ENCODE peak calls at places on chromosome 20, in seven cellular contexts. O is left ventricle myocardium inferior; J is stimulated activated CD4-positive, alpha-beta T cell treated with anti-CD3 and anti-CD28 coated beads, Interleukin-12 subunit alpha, Interleukin-12 subunit beta, amount 100 ng/mL, for 4 hours; Z is cardiac fibroblast; R is endothelial cell; P is T-cell; L is colonic mucosa. N is an unnamed sample.

GRCh38 chr20:15310361-15310760 is 972.9 kb upstream of the FLRT3 start:
- DNase-seq in O (no peak), J (no peak), Z (no peak), R (no peak), P (no peak), L (no peak), N (no peak)

GRCh38 chr20:36745234-36745926 is 510 bp downstream of the NDRG3 start:
- DNase-seq in O (peak), J (peak), Z (no peak), R (no peak), P (no peak), L (peak), N (no peak)

GRCh38 chr20:31674895-31675827 is 37.4 kb downstream of the COX4I2 start:
- DNase-seq in O (peak), J (peak), Z (peak), R (peak), P (peak), L (peak), N (peak)

GRCh38 chr20:48025061-48025515 is 239.8 kb upstream of the SULF2 start:
- DNase-seq in O (no peak), J (no peak), Z (peak), R (no peak), P (no peak), L (no peak), N (no peak)

GRCh38 chr20:41408131-41408789 is 41.6 kb upstream of the EMILIN3 start:
- DNase-seq in O (no peak), J (no peak), Z (no peak), R (no peak), P (no peak), L (no peak), N (no peak)

GRCh38 chr20:51020657-51021056 is 2.2 kb downstream of the KCNG1 start:
- DNase-seq in O (no peak), J (no peak), Z (no peak), R (no peak), P (no peak), L (no peak), N (no peak)

GRCh38 chr20:9532069-9532809 is 17.8 kb downstream of the LAMP5 start:
- DNase-seq in O (no peak), J (no peak), Z (no peak), R (no peak), P (no peak), L (no peak), N (no peak)

GRCh38 chr20:58421497-58421850 is 32.4 kb downstream of the VAPB start:
- DNase-seq in O (no peak), J (no peak), Z (no peak), R (no peak), P (no peak), L (no peak), N (no peak)

GRCh38 chr20:38859070-38859690 is 53.7 kb downstream of the PPP1R16B start:
- DNase-seq in O (no peak), J (no peak), Z (no peak), R (no peak), P (peak), L (no peak), N (peak)

GRCh38 chr20:23086056-23086551 is at the start of gene CD93:
- DNase-seq in O (no peak), J (no peak), Z (peak), R (peak), P (no peak), L (no peak), N (no peak)

GRCh38 chr20:19012671-19013070 is 199.1 kb downstream of the SCP2D1 start:
- DNase-seq in O (no peak), J (no peak), Z (peak), R (no peak), P (no peak), L (peak), N (no peak)

GRCh38 chr20:37520417-37520751 is 666 bp upstream of the NNAT start:
- DNase-seq in O (no peak), J (no peak), Z (no peak), R (no peak), P (no peak), L (no peak), N (no peak)

GRCh38 chr20:2751868-2752630 is 48.4 kb downstream of the CPXM1 start:
- DNase-seq in O (no peak), J (peak), Z (no peak), R (no peak), P (peak), L (no peak), N (peak)

GRCh38 chr20:3857405-3857804 is 10.8 kb downstream of the MAVS start:
- DNase-seq in O (no peak), J (no peak), Z (no peak), R (no peak), P (no peak), L (no peak), N (no peak)

GRCh38 chr20:5182615-5183254 is 55.9 kb downstream of the CDS2 start:
- DNase-seq in O (no peak), J (no peak), Z (no peak), R (no peak), P (no peak), L (no peak), N (no peak)

GRCh38 chr20:35695978-35696377 is 3.2 kb downstream of the NFS1 start:
- DNase-seq in O (no peak), J (no peak), Z (no peak), R (no peak), P (no peak), L (no peak), N (no peak)

GRCh38 chr20:64256282-64256947 is 867 bp downstream of the PCMTD2 start:
- DNase-seq in O (no peak), J (no peak), Z (no peak), R (no peak), P (no peak), L (no peak), N (no peak)

GRCh38 chr20:22333885-22334545 is 250.4 kb downstream of the FOXA2 start:
- DNase-seq in O (peak), J (peak), Z (peak), R (peak), P (peak), L (peak), N (peak)

GRCh38 chr20:25566821-25567220 is 18.5 kb downstream of the NINL start:
- DNase-seq in O (no peak), J (no peak), Z (no peak), R (no peak), P (no peak), L (no peak), N (no peak)

GRCh38 chr20:15900443-15900842 is 672.8 kb downstream of the KIF16B start:
- DNase-seq in O (no peak), J (no peak), Z (no peak), R (no peak), P (no peak), L (no peak), N (no peak)

GRCh38 chr20:39661833-39662232 is 699.7 kb downstream of the DHX35 start:
- DNase-seq in O (no peak), J (no peak), Z (peak), R (no peak), P (no peak), L (no peak), N (no peak)

GRCh38 chr20:48019496-48019895 is 234.2 kb upstream of the SULF2 start:
- DNase-seq in O (no peak), J (no peak), Z (no peak), R (no peak), P (no peak), L (no peak), N (no peak)

GRCh38 chr20:24439737-24440136 is 29.7 kb upstream of the SYNDIG1 start:
- DNase-seq in O (no peak), J (no peak), Z (no peak), R (no peak), P (no peak), L (no peak), N (no peak)

GRCh38 chr20:47411161-47411560 is 54.7 kb upstream of the ZMYND8 start:
- DNase-seq in O (peak), J (no peak), Z (no peak), R (no peak), P (no peak), L (no peak), N (no peak)

GRCh38 chr20:43691928-43692524 is 25.1 kb downstream of the MYBL2 start:
- DNase-seq in O (no peak), J (peak), Z (peak), R (peak), P (peak), L (peak), N (peak)

GRCh38 chr20:64143018-64143801 is 21.0 kb upstream of the MYT1 start:
- DNase-seq in O (no peak), J (no peak), Z (no peak), R (no peak), P (no peak), L (no peak), N (no peak)

GRCh38 chr20:14677455-14677854 is 340.0 kb upstream of the FLRT3 start:
- DNase-seq in O (no peak), J (no peak), Z (no peak), R (no peak), P (no peak), L (no peak), N (no peak)

GRCh38 chr20:8876381-8876780 is 192.5 kb upstream of the PLCB4 start:
- DNase-seq in O (no peak), J (no peak), Z (no peak), R (no peak), P (no peak), L (no peak), N (no peak)

GRCh38 chr20:35776513-35777101 is 4.8 kb downstream of the PHF20 start:
- DNase-seq in O (peak), J (no peak), Z (peak), R (no peak), P (no peak), L (peak), N (no peak)

GRCh38 chr20:6235510-6235909 is 112.7 kb upstream of the FERMT1 start:
- DNase-seq in O (no peak), J (no peak), Z (no peak), R (no peak), P (no peak), L (no peak), N (no peak)

GRCh38 chr20:62190639-62191411 is 8.0 kb downstream of the MTG2 start:
- DNase-seq in O (no peak), J (no peak), Z (no peak), R (no peak), P (no peak), L (no peak), N (no peak)

GRCh38 chr20:24157213-24157612 is 168.6 kb upstream of the GGTLC1 start:
- DNase-seq in O (no peak), J (no peak), Z (no peak), R (no peak), P (peak), L (no peak), N (no peak)

GRCh38 chr20:43178079-43178478 is 11.6 kb downstream of the PTPRT start:
- DNase-seq in O (no peak), J (no peak), Z (no peak), R (no peak), P (no peak), L (no peak), N (no peak)

GRCh38 chr20:31943052-31943471 is 8.8 kb downstream of the PDRG1 start:
- DNase-seq in O (peak), J (no peak), Z (no peak), R (no peak), P (no peak), L (no peak), N (no peak)

GRCh38 chr20:14817121-14817520 is 479.7 kb upstream of the FLRT3 start:
- DNase-seq in O (no peak), J (no peak), Z (no peak), R (no peak), P (no peak), L (no peak), N (no peak)

N was measured in stimulated activated naive B cell treated with anti-CD40 and anti-IgM and Interleukin-4, amounts not matched to agents 10 μg/mL and 1 μg/mL and 100 μg/mL, for 72 hours.